ENCODE peak calls at places on chromosomes 5 and 9, in seven cellular contexts. T, N, D, O, G, Y and U are unnamed samples.

GRCh38 chr5:142671276-142671675 is 14.6 kb downstream of the FGF1 start:
- DNase-seq in N (no peak), G (no peak), Y (peak), O (no peak), T (no peak), D (no peak), U (no peak)

GRCh38 chr5:81164466-81164865 is 68.7 kb upstream of the CKMT2 start:
- DNase-seq in T (no peak), D (no peak), G (no peak), O (no peak), N (no peak), Y (no peak), U (no peak)

GRCh38 chr5:1169608-1170115 is 31.7 kb upstream of the SLC6A19 start:
- DNase-seq in T (no peak), D (no peak), N (no peak), Y (no peak), O (no peak), G (no peak), U (no peak)

GRCh38 chr9:116701940-116702642 is 15.0 kb downstream of the TRIM32 start:
- DNase-seq in G (peak), T (no peak), D (no peak), Y (no peak), O (no peak), N (no peak), U (no peak)

GRCh38 chr5:135487839-135488514 is 35.8 kb upstream of the TIFAB start:
- DNase-seq in D (no peak), G (no peak), Y (no peak), O (no peak), N (no peak), T (peak), U (no peak)

GRCh38 chr9:134491856-134492255 is 149.7 kb upstream of the COL5A1 start:
- DNase-seq in N (no peak), G (no peak), Y (no peak), T (no peak), O (no peak), D (no peak), U (no peak)

GRCh38 chr5:6636293-6636692 is 3.1 kb downstream of the SRD5A1 start:
- DNase-seq in G (no peak), Y (no peak), D (no peak), N (peak), O (no peak), T (no peak), U (no peak)

GRCh38 chr5:122351416-122352157 is 39.5 kb downstream of the SNCAIP start:
- DNase-seq in T (no peak), N (no peak), G (no peak), O (no peak), Y (peak), D (no peak), U (no peak)

GRCh38 chr9:111815200-111816070 is 20.7 kb upstream of the SHOC1 start:
- DNase-seq in O (no peak), N (no peak), T (no peak), G (no peak), Y (no peak), D (no peak), U (no peak)

GRCh38 chr9:77725820-77726219 is 77.7 kb upstream of the GNA14 start:
- DNase-seq in D (no peak), Y (no peak), G (no peak), N (no peak), T (no peak), O (no peak), U (no peak)

GRCh38 chr9:37424204-37424685 is 1.7 kb downstream of the GRHPR start:
- DNase-seq in O (no peak), G (no peak), Y (no peak), T (no peak), D (no peak), N (no peak), U (no peak)

GRCh38 chr5:115389799-115390382 is 93.4 kb upstream of the CCDC112 start:
- DNase-seq in T (no peak), D (no peak), Y (no peak), N (no peak), G (no peak), O (no peak), U (no peak)

GRCh38 chr9:113154471-113154870 is 3.7 kb downstream of the SLC31A2 start:
- DNase-seq in N (peak), T (no peak), Y (peak), G (peak), D (no peak), O (peak), U (no peak)

GRCh38 chr9:108417726-108418125 is 438.1 kb downstream of the ACTL7B start:
- DNase-seq in N (no peak), T (no peak), G (no peak), Y (no peak), O (no peak), D (no peak), U (no peak)

GRCh38 chr5:63262191-63262981 is 683.8 kb downstream of the LRRC70 start:
- DNase-seq in D (no peak), N (no peak), Y (peak), T (no peak), O (peak), G (peak), U (no peak)

GRCh38 chr5:124659798-124660197 is 86.6 kb downstream of the ZNF608 start:
- DNase-seq in G (no peak), Y (no peak), T (no peak), N (no peak), O (no peak), D (no peak), U (no peak)

GRCh38 chr5:111997308-111998159 is 240.5 kb upstream of the NREP start:
- DNase-seq in T (no peak), D (no peak), Y (peak), N (peak), G (peak), O (peak), U (no peak)

GRCh38 chr9:86202338-86202882 is 57.0 kb downstream of the C9orf153 start:
- DNase-seq in N (peak), Y (peak), D (no peak), G (peak), O (peak), T (peak), U (no peak)

GRCh38 chr5:117652001-117652639 is 1077.5 kb upstream of the SEMA6A start:
- DNase-seq in O (no peak), N (no peak), G (no peak), Y (peak), T (no peak), D (no peak), U (no peak)

GRCh38 chr5:140672455-140673186 is 755 bp downstream of the DND1 start:
- DNase-seq in T (no peak), Y (no peak), N (peak), G (peak), D (no peak), O (no peak), U (no peak)

GRCh38 chr9:71587576-71588362 is 180.5 kb downstream of the CEMIP2 start:
- DNase-seq in D (no peak), O (no peak), N (no peak), G (peak), T (no peak), Y (peak), U (no peak)

GRCh38 chr5:152246401-152246800 is 158.7 kb downstream of the NMUR2 start:
- DNase-seq in T (no peak), D (no peak), G (peak), O (no peak), N (no peak), Y (peak), U (no peak)

GRCh38 chr9:9846538-9846937 is 766.3 kb downstream of the PTPRD start:
- DNase-seq in G (no peak), N (no peak), O (no peak), D (no peak), Y (no peak), T (peak), U (no peak)

GRCh38 chr5:56358703-56359428 is 125.7 kb upstream of the ANKRD55 start:
- DNase-seq in O (no peak), T (no peak), D (no peak), G (peak), N (peak), Y (peak), U (no peak)

GRCh38 chr5:93407470-93407869 is 173.5 kb downstream of the NR2F1-AS1 start:
- DNase-seq in O (no peak), N (no peak), D (no peak), Y (no peak), G (no peak), T (no peak), U (no peak)

GRCh38 chr9:93207860-93208734 is 24.2 kb downstream of the WNK2 start:
- DNase-seq in N (no peak), O (no peak), G (no peak), T (no peak), Y (no peak), D (no peak), U (no peak)

GRCh38 chr5:87872986-87873385 is 395.7 kb downstream of the TMEM161B start:
- DNase-seq in N (no peak), D (no peak), O (no peak), G (no peak), Y (no peak), T (no peak), U (no peak)

GRCh38 chr5:61186634-61187033 is 24.4 kb upstream of the SMIM15 start:
- DNase-seq in G (no peak), Y (no peak), T (no peak), D (no peak), O (no peak), N (no peak), U (no peak)